ENCODE peak calls at places on chromosomes 16 and 17, in five cellular contexts. U is K562, M is A549, V is GM12878, R is HepG2. L is an unnamed sample.

GRCh38 chr17:55727920-55728319 is 5.3 kb upstream of the TMEM100 start:
- DNase-seq in U (no peak), M (no peak), V (no peak), R (no peak), L (no peak)

GRCh38 chr17:54900457-54901229 is at the start of gene TOM1L1:
- DNase-seq in U (peak; percentile 82), M (peak; percentile 85), V (no peak), R (peak; percentile 87), L (peak; percentile 94)

GRCh38 chr16:67433131-67433719 is 2.3 kb downstream of the HSD11B2 start:
- DNase-seq in U (no peak), M (no peak), V (no peak), R (no peak), L (no peak)

GRCh38 chr17:66730497-66730923 is 104.4 kb upstream of the CACNG5 start:
- DNase-seq in U (no peak), M (no peak), V (no peak), R (no peak), L (peak; percentile 87)

GRCh38 chr17:29140051-29140582 is 40.1 kb downstream of the MYO18A start:
- DNase-seq in U (peak; percentile 74), M (no peak), V (no peak), R (no peak), L (peak; percentile 89)

GRCh38 chr17:34386925-34387550 is 24.0 kb upstream of the CCL1 start:
- DNase-seq in U (no peak), M (no peak), V (no peak), R (no peak), L (no peak)

GRCh38 chr17:27236710-27237315 is 57.1 kb upstream of the WSB1 start:
- DNase-seq in U (peak; percentile 74), M (peak; percentile 78), V (no peak), R (peak; percentile 63), L (peak; percentile 82)

GRCh38 chr17:40111221-40112128 is 10.3 kb upstream of the MSL1 start:
- DNase-seq in U (peak; percentile 91), M (peak; percentile 91), V (no peak), R (peak; percentile 95), L (peak; percentile 97)

GRCh38 chr17:2215616-2216364 is 87.8 kb downstream of the SMG6 start:
- DNase-seq in U (no peak), M (no peak), V (no peak), R (no peak), L (peak; percentile 78)
- H3K4me2 ChIP-seq in U (no peak overlapping the region), M (no peak overlapping the region), V (peak overlapping the region; percentile 99), R (no peak overlapping the region), L (peak overlapping the region; percentile 36)

DNA sequence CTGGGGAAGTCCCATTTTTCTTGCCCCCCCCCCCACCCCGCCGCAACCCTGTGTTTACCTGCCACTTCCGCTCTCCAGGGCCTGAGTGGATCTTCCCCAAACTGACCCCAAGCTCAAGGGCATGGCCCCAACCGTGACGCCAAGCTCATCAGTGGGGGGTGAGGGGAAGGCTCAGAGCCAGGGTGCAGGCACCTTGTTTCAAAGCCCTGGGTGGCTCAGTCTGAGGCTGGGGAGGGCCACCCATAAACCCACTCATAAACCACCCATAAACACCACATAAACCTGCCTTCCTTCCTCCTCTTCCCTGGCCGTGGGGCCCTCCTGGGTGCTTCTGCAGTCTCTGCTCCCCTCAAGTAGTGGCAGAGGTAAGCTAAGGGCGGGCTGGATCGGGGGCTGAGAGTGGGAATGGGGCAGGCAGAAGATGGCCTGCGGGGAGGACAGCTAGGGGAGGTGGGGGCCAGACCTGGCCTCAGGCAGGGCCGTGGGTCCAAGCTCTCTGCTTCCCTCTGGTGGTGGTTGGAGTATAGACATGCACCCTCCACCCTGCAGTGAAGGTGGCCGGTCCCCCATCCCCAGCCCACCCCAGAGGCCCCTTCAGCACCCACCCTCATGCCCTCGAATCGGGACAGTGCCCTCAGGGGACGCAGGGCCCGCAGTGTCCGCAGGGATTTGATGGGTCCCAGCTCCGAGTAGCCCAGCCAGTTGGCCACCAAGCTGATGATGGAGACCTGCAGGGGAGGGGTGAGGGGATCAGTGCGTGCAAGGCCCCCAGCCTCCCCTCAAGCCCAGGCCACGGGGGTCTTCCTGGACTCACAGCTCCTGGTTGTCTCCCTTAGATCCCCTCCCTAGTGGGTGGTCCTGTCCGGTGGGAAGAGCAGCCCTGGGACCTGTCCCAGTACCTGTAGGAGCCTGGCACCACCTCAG is 14.6 kb upstream of the CD79B start:
- DNase-seq in U (peak; percentile 90), M (peak; percentile 45), V (no peak), R (peak; percentile 48), L (peak; percentile 78)
- TF ChIP-seq JUNB in U (no peak), M (no peak), V (no peak), R (no peak), L (no peak)

DNA sequence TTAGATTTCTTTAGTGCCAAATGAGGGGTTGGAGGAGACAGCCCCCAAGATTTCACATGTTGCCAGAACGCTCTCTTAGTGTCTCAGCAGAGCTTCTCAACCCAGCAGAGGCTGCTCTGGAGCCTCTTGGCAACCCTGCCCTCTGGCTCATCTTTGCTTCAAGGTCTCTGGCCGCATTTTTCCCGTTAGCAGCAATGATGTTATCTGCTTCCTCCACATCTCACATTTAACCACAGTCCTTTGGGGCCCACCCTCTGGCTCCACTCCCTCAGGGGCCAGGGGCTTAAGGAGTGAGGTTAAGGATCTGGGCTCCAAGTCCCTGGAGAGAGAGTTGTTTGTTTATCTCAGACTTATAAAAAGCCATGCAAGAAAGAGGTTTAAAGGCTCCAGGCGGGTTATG is 3.3 kb upstream of the XYLT1 start:
- DNase-seq in U (no peak), M (no peak), V (no peak), R (no peak), L (no peak)
- H3K4me2 ChIP-seq in U (no peak overlapping the region), M (no peak overlapping the region), V (peak overlapping the region; percentile 62), R (no peak overlapping the region), L (no peak overlapping the region)

DNA sequence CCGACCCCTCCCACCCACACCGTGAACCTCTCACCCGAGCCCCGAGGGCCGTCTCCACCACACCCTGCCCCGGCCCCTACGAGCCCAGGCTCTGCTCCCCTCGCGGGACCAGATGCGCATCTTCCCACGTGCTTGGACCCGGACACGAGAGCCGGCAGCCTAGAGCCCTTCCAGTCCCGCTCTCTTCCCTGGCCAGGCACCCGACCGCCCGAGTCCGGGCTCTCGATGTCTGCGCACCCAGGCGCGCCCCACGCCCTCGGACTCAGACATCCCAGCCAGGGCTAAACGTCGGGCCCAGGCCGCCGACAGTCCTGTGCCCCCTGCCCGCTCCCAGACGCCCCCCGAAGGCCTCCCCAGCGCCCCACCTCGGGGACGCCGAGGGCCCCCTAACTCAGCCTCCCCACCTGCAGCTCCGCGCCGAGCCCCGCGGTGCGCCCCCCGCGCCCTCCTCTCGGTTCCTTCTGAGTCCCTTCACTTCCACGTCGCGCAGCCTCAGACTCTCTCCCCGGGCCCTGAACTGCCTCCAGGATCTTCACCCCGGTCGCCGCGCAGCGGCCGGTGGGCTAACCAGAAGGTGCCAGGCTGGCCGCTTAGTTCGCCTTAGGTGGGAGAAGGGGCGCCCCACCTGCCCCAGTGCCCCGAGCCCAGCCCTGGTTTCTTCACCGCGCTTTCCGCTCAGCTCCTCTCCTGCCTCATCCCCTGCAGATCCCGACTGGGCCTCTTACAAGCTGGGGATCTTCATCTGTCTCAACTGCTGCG is 669 bp downstream of the ADAP2 start:
- DNase-seq in U (no peak), M (no peak), V (no peak), R (no peak), L (peak; percentile 66)
- TF ChIP-seq JUNB in U (no peak), M (no peak), V (no peak), R (no peak), L (no peak)

DNA sequence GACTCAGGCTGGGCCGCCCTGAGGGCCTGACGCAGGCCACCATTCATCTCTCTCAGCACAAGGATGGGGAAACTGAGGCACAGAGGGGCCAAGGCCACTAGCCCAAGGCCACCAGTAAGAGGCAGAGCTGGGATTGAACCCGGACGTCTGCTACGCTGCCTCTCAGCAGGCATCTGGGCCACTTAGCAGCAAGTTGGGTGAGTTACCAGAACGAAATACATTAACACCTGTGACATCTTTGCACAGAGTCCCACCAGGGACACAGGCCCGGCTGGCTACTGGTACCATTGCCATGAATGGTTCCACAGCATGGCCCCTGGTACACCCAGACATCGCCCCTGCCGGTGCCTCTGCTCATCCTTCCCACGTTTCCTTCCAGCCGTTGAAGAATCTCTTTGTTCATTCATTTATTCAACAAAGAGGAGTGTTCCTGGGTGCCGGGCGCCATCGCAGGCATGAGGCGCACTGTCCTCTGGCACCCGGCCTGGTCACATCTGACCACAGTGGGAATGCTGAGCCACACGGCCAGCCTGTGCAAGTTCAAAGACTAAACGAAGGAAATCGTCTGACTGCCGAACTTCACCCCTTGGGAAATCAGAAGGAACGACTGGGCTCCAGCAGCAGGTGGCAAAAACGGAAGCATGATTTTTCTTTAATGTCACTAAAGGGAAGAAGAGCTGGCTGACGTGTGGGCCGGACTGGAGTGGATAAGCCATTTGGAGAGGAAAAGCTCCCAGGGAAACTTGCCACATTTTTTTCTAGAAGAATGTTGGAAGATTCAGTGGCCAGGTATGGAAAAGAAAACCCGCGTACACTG is 7.3 kb upstream of the ZNF469 start:
- DNase-seq in U (no peak), M (no peak), V (no peak), R (no peak), L (no peak)
- H3K4me2 ChIP-seq in U (no peak overlapping the region), M (no peak overlapping the region), V (no peak overlapping the region), R (no peak overlapping the region), L (no peak overlapping the region)

DNA sequence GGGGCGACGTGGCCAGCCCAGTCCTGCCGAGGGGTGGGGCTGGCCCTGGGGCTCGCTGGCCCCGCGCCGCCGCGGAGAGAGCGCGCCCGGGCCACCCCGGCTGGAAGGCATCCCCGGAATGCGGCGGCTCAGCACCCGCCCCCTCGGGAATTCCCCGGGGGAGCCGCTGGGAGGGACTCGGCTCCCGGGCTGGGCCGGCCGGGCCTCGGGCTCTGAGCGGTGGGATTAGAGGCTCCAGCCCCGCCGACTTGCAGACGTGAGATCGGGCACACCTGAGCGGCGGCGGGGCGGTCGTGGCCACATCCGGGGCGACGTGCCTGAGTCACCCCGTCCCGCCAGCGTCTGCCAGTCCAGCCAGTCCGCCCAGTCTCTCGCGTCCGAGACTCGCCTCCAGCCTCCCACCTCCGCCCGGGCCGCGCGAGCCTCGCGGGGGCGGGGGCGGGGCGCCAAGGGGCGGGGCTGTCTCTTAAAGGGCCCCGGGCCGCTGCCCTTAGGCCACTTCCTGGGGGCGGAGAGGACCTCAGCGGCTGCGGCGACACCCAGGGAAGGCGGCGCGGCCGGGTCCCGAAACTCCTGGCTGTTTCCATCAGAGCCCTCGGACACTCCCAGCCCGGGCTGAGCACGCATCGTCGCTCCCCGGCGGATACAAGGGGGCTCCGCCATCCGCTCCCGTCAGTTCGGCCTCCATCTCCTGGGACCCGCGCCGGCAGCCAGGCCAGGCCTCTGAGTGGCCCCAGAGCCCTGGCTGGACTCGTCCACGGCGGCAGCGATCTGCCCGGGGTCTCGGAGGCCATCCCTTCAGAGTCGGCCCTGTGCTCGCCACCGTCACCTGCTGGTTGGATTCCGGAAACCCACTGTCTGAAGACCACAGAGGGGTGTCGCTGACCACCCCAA is at the start of gene KCTD11:
- DNase-seq in U (peak; percentile 89), M (peak; percentile 91), V (no peak), R (peak; percentile 73), L (peak; percentile 94)
- TF ChIP-seq JUNB in U (no peak), M (peak; percentile 26), V (no peak), R (no peak), L (no peak)

DNA sequence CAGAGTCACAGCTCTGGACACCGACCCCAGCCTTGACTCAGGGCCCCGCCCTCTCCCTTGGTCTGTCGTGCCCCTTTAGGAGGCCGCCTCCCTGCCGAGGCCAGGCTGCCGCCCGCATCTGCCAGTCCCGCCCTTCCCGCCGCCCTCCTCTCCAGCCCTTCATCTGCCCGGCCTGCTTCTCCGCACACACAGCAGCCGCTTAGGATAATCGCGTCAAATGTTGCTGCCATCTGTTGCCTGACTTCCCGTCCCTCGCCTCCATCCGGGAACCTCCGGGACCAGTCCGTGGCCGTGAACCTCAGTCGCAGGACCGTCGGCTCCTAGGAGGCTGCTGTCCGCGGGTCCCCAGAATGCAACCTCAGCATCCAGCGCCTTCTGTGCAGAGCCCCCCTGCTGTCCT is 11.9 kb downstream of the GSE1 start:
- DNase-seq in U (no peak), M (no peak), V (no peak), R (no peak), L (no peak)
- H3K4me2 ChIP-seq in U (no peak overlapping the region), M (no peak overlapping the region), V (no peak overlapping the region), R (no peak overlapping the region), L (no peak overlapping the region)

GRCh38 chr17:57319806-57320205 is 63.5 kb downstream of the MSI2 start:
- DNase-seq in U (no peak), M (no peak), V (no peak), R (no peak), L (no peak)
- TF ChIP-seq JUNB in U (no peak), M (no peak), V (peak; percentile 11), R (no peak), L (no peak)

L was measured in GM23338.